ENCODE peak calls at places on chromosomes 16 and 17, in four cellular contexts. O, D, U and L are unnamed samples.

GRCh38 chr16:83797013-83797412 is 10.8 kb upstream of the HSBP1 start:
- DNase-seq in O (no peak), D (no peak), U (no peak), L (no peak)

GRCh38 chr16:11507350-11507749 is 79.4 kb downstream of the LITAF start:
- DNase-seq in O (no peak), D (no peak), U (no peak), L (no peak)

GRCh38 chr17:80663783-80664206 is 119.2 kb downstream of the RPTOR start:
- DNase-seq in O (peak; percentile 48), D (no peak), U (no peak), L (no peak)

GRCh38 chr17:82374626-82375331 is 3.2 kb downstream of the UTS2R start:
- DNase-seq in O (no peak), D (no peak), U (no peak), L (no peak)

GRCh38 chr16:89890200-89890599 is 16.8 kb downstream of the TCF25 start:
- DNase-seq in O (peak; percentile 57), D (no peak), U (no peak), L (no peak)

GRCh38 chr17:31584436-31585279 is 193.2 kb downstream of the RAB11FIP4 start:
- DNase-seq in O (no peak), D (no peak), U (no peak), L (no peak)

GRCh38 chr17:75652934-75653549 is 13.9 kb downstream of the RECQL5 start:
- DNase-seq in O (peak; percentile 43), D (no peak), U (peak; percentile 80), L (no peak)

GRCh38 chr16:88803264-88803987 is at the start of gene CDT1:
- DNase-seq in O (peak; percentile 89), D (peak; percentile 85), U (peak; percentile 96), L (no peak)

GRCh38 chr16:4016648-4017047 is 99.6 kb downstream of the ADCY9 start:
- DNase-seq in O (no peak), D (no peak), U (no peak), L (no peak)

GRCh38 chr16:4846503-4846900 is 586 bp downstream of the GLYR1 start:
- DNase-seq in O (peak; percentile 27), D (peak; percentile 61), U (peak; percentile 47), L (peak; percentile 40)

GRCh38 chr16:68752602-68753001 is 15.5 kb downstream of the CDH1 start:
- DNase-seq in O (peak; percentile 64), D (no peak), U (no peak), L (no peak)

GRCh38 chr17:16932156-16932555 is 39.8 kb downstream of the TNFRSF13B start:
- DNase-seq in O (no peak), D (no peak), U (no peak), L (no peak)

GRCh38 chr16:7270823-7271222 is 61.8 kb upstream of the RBFOX1 start:
- DNase-seq in O (no peak), D (no peak), U (no peak), L (no peak)

GRCh38 chr17:66953661-66954060 is 10.8 kb upstream of the CACNG4 start:
- DNase-seq in O (no peak), D (no peak), U (no peak), L (no peak)

GRCh38 chr17:43769859-43770258 is 8.9 kb downstream of the DUSP3 start:
- DNase-seq in O (no peak), D (no peak), U (no peak), L (no peak)

GRCh38 chr17:49696233-49696761 is 11.5 kb downstream of the SLC35B1 start:
- DNase-seq in O (peak; percentile 81), D (no peak), U (no peak), L (no peak)

GRCh38 chr16:1414532-1415265 is at the start of gene UNKL:
- DNase-seq in O (peak; percentile 80), D (peak; percentile 56), U (peak; percentile 88), L (peak; percentile 37)

GRCh38 chr17:31510273-31511175 is 119.0 kb downstream of the RAB11FIP4 start:
- DNase-seq in O (peak; percentile 31), D (peak; percentile 45), U (no peak), L (no peak)

GRCh38 chr17:29138991-29139682 is 41.1 kb downstream of the MYO18A start:
- DNase-seq in O (peak; percentile 35), D (peak; percentile 44), U (no peak), L (no peak)

GRCh38 chr17:74860999-74861553 is 1.4 kb upstream of the GRIN2C start:
- DNase-seq in O (no peak), D (no peak), U (no peak), L (no peak)

GRCh38 chr17:35094902-35095301 is 24.8 kb downstream of the RAD51D start:
- DNase-seq in O (no peak), D (no peak), U (no peak), L (no peak)

GRCh38 chr16:3431779-3432219 is 11.5 kb downstream of the ZNF597 start:
- DNase-seq in O (peak; percentile 73), D (peak; percentile 30), U (no peak), L (no peak)

GRCh38 chr16:53457670-53458069 is 23.4 kb downstream of the RBL2 start:
- DNase-seq in O (peak; percentile 69), D (no peak), U (no peak), L (no peak)

GRCh38 chr17:62704381-62704971 is 77.0 kb downstream of the MRC2 start:
- DNase-seq in O (no peak), D (no peak), U (no peak), L (no peak)

GRCh38 chr17:40813804-40814203 is 8.6 kb downstream of the KRT10 start:
- DNase-seq in O (no peak), D (no peak), U (no peak), L (no peak)

GRCh38 chr16:4365014-4365406 is 6.6 kb upstream of the VASN start:
- DNase-seq in O (no peak), D (no peak), U (no peak), L (no peak)

GRCh38 chr17:34658796-34659195 is 79.4 kb downstream of the TMEM132E start:
- DNase-seq in O (no peak), D (no peak), U (no peak), L (no peak)

GRCh38 chr16:21656795-21657768 is 4.7 kb upstream of the IGSF6 start:
- DNase-seq in O (no peak), D (no peak), U (peak; percentile 63), L (no peak)

GRCh38 chr16:4114257-4115208 is 1.7 kb downstream of the ADCY9 start:
- DNase-seq in O (no peak), D (no peak), U (no peak), L (no peak)

GRCh38 chr16:23229714-23230113 is 47.2 kb downstream of the SCNN1G start:
- DNase-seq in O (no peak), D (no peak), U (no peak), L (no peak)

GRCh38 chr17:61475726-61476125 is 23.5 kb downstream of the TBX4 start:
- DNase-seq in O (no peak), D (no peak), U (no peak), L (no peak)

GRCh38 chr17:82736511-82737185 is 1.2 kb downstream of the FN3K start:
- DNase-seq in O (no peak), D (no peak), U (no peak), L (no peak)

GRCh38 chr16:29925173-29925804 is 737 bp downstream of the KCTD13 start:
- DNase-seq in O (no peak), D (peak; percentile 27), U (no peak), L (no peak)

GRCh38 chr16:20853076-20853597 is 46.8 kb downstream of the REXO5 start:
- DNase-seq in O (no peak), D (no peak), U (no peak), L (no peak)

GRCh38 chr16:28932339-28933141 is 769 bp downstream of the CD19 start:
- DNase-seq in O (no peak), D (no peak), U (no peak), L (no peak)